ENCODE peak calls at places on chromosomes 13 and 19, in seven cellular contexts. T, O, B, L, A, W and U are unnamed samples.

GRCh38 chr13:106566682-106567420 is 1.1 kb downstream of the ARGLU1 start:
- DNase-seq in T (no peak), O (no peak), B (peak; percentile 79), L (no peak), A (peak; percentile 49), W (peak; percentile 32), U (peak; percentile 33)

GRCh38 chr19:23391239-23391638 is 4.0 kb downstream of the ZNF91 start:
- DNase-seq in T (no peak), O (no peak), B (no peak), L (no peak), A (no peak), W (no peak), U (peak; percentile 46)

GRCh38 chr13:45851171-45851889 is at the start of gene SIAH3:
- DNase-seq in T (no peak), O (no peak), B (peak; percentile 52), L (no peak), A (no peak), W (no peak), U (no peak)

GRCh38 chr19:51311388-51312257 is at the start of gene IGLON5:
- DNase-seq in T (no peak), O (no peak), B (peak; percentile 99), L (no peak), A (peak; percentile 71), W (no peak), U (no peak)

GRCh38 chr19:54186934-54187381 is 2.4 kb downstream of the MBOAT7 start:
- DNase-seq in T (no peak), O (no peak), B (no peak), L (no peak), A (no peak), W (no peak), U (no peak)

GRCh38 chr19:35571406-35571965 is 8.0 kb upstream of the ATP4A start:
- DNase-seq in T (no peak), O (no peak), B (no peak), L (no peak), A (no peak), W (no peak), U (no peak)

GRCh38 chr13:28497143-28497876 is 2.4 kb upstream of the FLT1 start:
- DNase-seq in T (no peak), O (no peak), B (no peak), L (no peak), A (no peak), W (no peak), U (no peak)

GRCh38 chr13:41311607-41312500 is 787 bp downstream of the NAA16 start:
- DNase-seq in T (no peak), O (no peak), B (peak; percentile 62), L (no peak), A (peak; percentile 21), W (peak; percentile 7), U (peak; percentile 27)

GRCh38 chr19:47813304-47813994 is 8.3 kb upstream of the CRX start:
- DNase-seq in T (no peak), O (peak; percentile 78), B (peak; percentile 86), L (peak; percentile 61), A (peak; percentile 88), W (peak; percentile 58), U (peak; percentile 75)

GRCh38 chr13:71830736-71831135 is 36.3 kb downstream of the DACH1 start:
- DNase-seq in T (no peak), O (no peak), B (no peak), L (no peak), A (no peak), W (no peak), U (no peak)

GRCh38 chr13:36323951-36324566 is 22.1 kb downstream of the SPART start:
- DNase-seq in T (no peak), O (no peak), B (no peak), L (no peak), A (no peak), W (peak; percentile 29), U (no peak)

GRCh38 chr13:25733696-25734435 is 317.9 kb downstream of the SHISA2 start:
- DNase-seq in T (no peak), O (no peak), B (no peak), L (no peak), A (no peak), W (no peak), U (peak; percentile 30)

GRCh38 chr19:43820098-43820860 is 6.8 kb upstream of the ZNF283 start:
- DNase-seq in T (no peak), O (peak; percentile 44), B (peak; percentile 49), L (no peak), A (no peak), W (no peak), U (no peak)

GRCh38 chr19:56838930-56839664 is 1.4 kb downstream of the PEG3 start:
- DNase-seq in T (no peak), O (no peak), B (peak; percentile 69), L (no peak), A (no peak), W (peak; percentile 97), U (no peak)

GRCh38 chr19:34316741-34317241 is 48.2 kb upstream of the GPI start:
- DNase-seq in T (no peak), O (no peak), B (no peak), L (peak; percentile 4), A (peak; percentile 30), W (no peak), U (no peak)

GRCh38 chr19:11373166-11373884 is 1.1 kb upstream of the SWSAP1 start:
- DNase-seq in T (no peak), O (no peak), B (peak; percentile 86), L (no peak), A (no peak), W (no peak), U (no peak)

GRCh38 chr13:69458013-69458412 is 649.6 kb upstream of the ATXN8OS start:
- DNase-seq in T (no peak), O (no peak), B (peak; percentile 39), L (no peak), A (no peak), W (no peak), U (no peak)

GRCh38 chr13:107441279-107441678 is 774.1 kb downstream of the LIG4 start:
- DNase-seq in T (no peak), O (no peak), B (no peak), L (no peak), A (no peak), W (no peak), U (no peak)

DNA sequence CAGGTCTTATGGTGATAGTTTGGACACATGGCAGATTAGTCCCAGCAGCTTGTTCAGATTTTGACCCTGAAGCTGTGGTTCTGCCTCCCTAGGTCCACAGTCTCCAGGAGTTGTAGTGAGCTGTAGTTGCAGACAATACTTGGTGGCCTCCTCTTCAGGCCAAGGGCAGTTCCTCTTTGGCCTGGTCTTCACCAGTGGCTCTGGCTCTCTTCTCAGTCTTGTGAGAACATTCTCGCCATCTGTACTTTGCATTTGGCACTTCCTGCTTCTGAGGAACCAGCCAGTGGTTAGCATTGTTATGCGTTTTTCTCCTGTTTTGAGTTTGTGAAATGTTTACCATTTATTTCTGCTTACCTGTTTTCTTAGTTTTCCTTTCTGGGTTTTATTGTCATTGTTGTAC is 40.7 kb downstream of the PCCA start:
- DNase-seq in T (peak; percentile 34), O (no peak), B (no peak), L (no peak), A (no peak), W (no peak), U (no peak)
- TF ChIP-seq JUND in T (no peak), O (no peak), B (no peak), L (no peak), A (no peak), W (no peak), U (no peak)

DNA sequence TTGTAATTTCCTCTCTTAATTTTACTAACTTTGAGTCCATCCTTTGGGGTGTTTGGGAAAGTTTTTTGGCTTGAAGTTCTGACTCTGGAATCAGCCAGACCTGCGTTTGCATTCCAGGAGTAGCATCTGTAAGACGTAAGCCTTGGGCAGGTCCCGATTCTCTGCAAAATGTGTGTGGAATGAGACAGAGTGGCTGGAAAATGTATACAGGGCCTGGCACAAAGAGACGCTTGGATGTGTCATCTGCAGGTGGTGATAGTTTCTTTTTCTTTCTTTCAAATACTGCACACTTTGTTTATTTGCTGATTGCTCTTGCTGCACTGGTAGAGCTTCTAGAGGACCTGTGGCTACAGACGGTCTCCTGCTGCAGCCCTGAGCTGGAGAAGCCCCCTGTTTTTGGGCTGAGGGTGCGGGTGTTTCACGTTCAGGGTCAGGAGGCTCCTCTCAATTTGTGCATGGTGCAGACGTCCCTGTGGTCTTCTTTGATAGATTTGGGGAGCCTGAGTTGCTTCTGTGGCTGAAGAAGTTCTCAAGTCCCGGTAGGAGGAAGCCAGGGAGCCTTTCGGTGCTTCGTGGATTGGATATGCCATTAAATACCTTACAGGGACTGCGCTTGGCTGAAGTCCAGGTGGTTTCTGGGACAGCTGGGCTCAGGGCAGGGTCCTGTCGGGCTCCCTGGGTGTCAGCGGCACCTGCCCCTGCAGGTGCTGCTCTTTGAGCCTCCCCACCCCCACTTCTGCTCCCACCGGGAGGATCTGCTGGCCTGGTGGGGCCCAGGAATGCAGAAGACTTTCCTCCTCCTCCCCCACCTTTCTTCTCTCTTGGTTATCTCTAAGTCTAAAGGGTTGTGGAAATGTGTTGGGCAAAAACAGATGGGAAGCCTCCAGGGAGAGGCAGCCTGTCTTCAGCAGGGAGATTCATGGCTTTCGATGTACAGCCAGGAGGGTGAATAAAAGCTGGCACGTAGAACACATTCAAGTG is 44.1 kb upstream of the GAS6 start:
- DNase-seq in T (no peak), O (no peak), B (no peak), L (no peak), A (no peak), W (no peak), U (no peak)
- TF ChIP-seq JUND in T (no peak), O (no peak), B (peak; percentile 90), L (no peak), A (no peak), W (no peak), U (no peak)

GRCh38 chr13:97020194-97020593 is 25.9 kb upstream of the OXGR1 start:
- DNase-seq in T (no peak), O (no peak), B (no peak), L (no peak), A (no peak), W (no peak), U (no peak)
- TF ChIP-seq JUND in T (no peak), O (no peak), B (no peak), L (no peak), A (no peak), W (no peak), U (no peak)

GRCh38 chr13:113195360-113195759 is 13.1 kb downstream of the PCID2 start:
- DNase-seq in T (no peak), O (no peak), B (no peak), L (no peak), A (no peak), W (no peak), U (no peak)

GRCh38 chr13:113196970-113197737 is 11.3 kb downstream of the PCID2 start:
- DNase-seq in T (no peak), O (no peak), B (no peak), L (no peak), A (no peak), W (no peak), U (no peak)

GRCh38 chr13:113187905-113188595 is 20.4 kb downstream of the PCID2 start:
- DNase-seq in T (no peak), O (no peak), B (no peak), L (no peak), A (no peak), W (no peak), U (no peak)

GRCh38 chr13:113192902-113193301 is 15.6 kb downstream of the PCID2 start:
- DNase-seq in T (no peak), O (no peak), B (no peak), L (no peak), A (no peak), W (no peak), U (no peak)

DNA sequence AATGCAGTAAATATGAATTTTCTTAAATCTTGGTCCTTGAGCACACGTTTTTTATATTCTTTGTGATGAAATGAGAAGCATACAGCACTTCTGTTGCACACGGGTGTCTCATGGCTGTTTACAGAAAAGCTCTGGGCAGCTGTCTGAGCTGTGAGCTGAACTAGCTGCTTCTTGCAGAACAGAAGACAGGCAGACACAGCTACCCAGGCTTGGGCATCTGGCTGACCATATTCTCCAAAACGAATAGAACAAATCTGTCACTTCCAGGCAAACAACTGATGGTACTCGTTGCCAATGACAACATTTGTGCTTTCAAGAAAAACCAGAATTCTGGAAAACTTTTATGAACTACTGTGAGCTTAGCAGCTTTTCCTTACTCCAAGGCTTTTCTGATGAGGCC is 16.2 kb downstream of the PCID2 start:
- DNase-seq in T (no peak), O (no peak), B (no peak), L (no peak), A (no peak), W (no peak), U (no peak)
- TF ChIP-seq JUND in T (no peak), O (no peak), B (no peak), L (no peak), A (no peak), W (no peak), U (no peak)